ENCODE peak calls at places on chromosomes 13 and 19, in nine cellular contexts. One of them, this sample, is unnamed.

GRCh38 chr13:100646871-100647270 is 27.7 kb downstream of the TMTC4 start:
- DNase-seq in breast epithelium: no peak
- DNase-seq in omental fat pad: no peak
- DNase-seq in GM10248: no peak
- DNase-seq in tibial artery: no peak
- DNase-seq in A549: no peak
- DNase-seq in mucosa of descending colon: no peak
- DNase-seq in GM23338: no peak
- DNase-seq in upper lobe of left lung: no peak
- DNase-seq in this sample: no peak

GRCh38 chr19:20667281-20667680 is 5.9 kb upstream of the ZNF626 start:
- DNase-seq in GM23338: no peak
- DNase-seq in A549: no peak
- DNase-seq in omental fat pad: no peak
- DNase-seq in breast epithelium: no peak
- DNase-seq in upper lobe of left lung: no peak
- DNase-seq in mucosa of descending colon: no peak
- DNase-seq in tibial artery: no peak
- DNase-seq in GM10248: no peak
- DNase-seq in this sample: no peak

GRCh38 chr13:113448885-113449692 is 4.2 kb downstream of the ADPRHL1 start:
- DNase-seq in upper lobe of left lung: peak; percentile 59
- DNase-seq in breast epithelium: peak; percentile 71
- DNase-seq in GM23338: no peak
- DNase-seq in tibial artery: peak; percentile 55
- DNase-seq in A549: peak; percentile 96
- DNase-seq in omental fat pad: no peak
- DNase-seq in GM10248: no peak
- DNase-seq in mucosa of descending colon: peak; percentile 90
- DNase-seq in this sample: peak; percentile 69

GRCh38 chr19:46221981-46222610 is 7.4 kb upstream of the IGFL1 start:
- DNase-seq in GM23338: peak; percentile 78
- DNase-seq in GM10248: no peak
- DNase-seq in A549: peak; percentile 88
- DNase-seq in upper lobe of left lung: no peak
- DNase-seq in breast epithelium: peak; percentile 73
- DNase-seq in omental fat pad: peak; percentile 35
- DNase-seq in tibial artery: peak; percentile 82
- DNase-seq in mucosa of descending colon: no peak
- DNase-seq in this sample: peak; percentile 83

GRCh38 chr19:3039125-3039524 is 10.0 kb upstream of the TLE2 start:
- DNase-seq in mucosa of descending colon: no peak
- DNase-seq in tibial artery: no peak
- DNase-seq in GM10248: no peak
- DNase-seq in upper lobe of left lung: no peak
- DNase-seq in A549: no peak
- DNase-seq in GM23338: no peak
- DNase-seq in breast epithelium: no peak
- DNase-seq in omental fat pad: no peak
- DNase-seq in this sample: no peak

GRCh38 chr19:3292958-3293529 is 68.6 kb downstream of the CELF5 start:
- DNase-seq in GM10248: no peak
- DNase-seq in upper lobe of left lung: no peak
- DNase-seq in A549: no peak
- DNase-seq in tibial artery: no peak
- DNase-seq in GM23338: no peak
- DNase-seq in omental fat pad: no peak
- DNase-seq in breast epithelium: no peak
- DNase-seq in mucosa of descending colon: no peak
- DNase-seq in this sample: no peak

GRCh38 chr13:99015606-99016520 is 38.0 kb upstream of the DOCK9 start:
- DNase-seq in upper lobe of left lung: no peak
- DNase-seq in tibial artery: no peak
- DNase-seq in GM23338: no peak
- DNase-seq in mucosa of descending colon: no peak
- DNase-seq in A549: no peak
- DNase-seq in omental fat pad: no peak
- DNase-seq in GM10248: no peak
- DNase-seq in breast epithelium: no peak
- DNase-seq in this sample: no peak

GRCh38 chr19:9178901-9179300 is at the start of gene OR7D2:
- DNase-seq in breast epithelium: no peak
- DNase-seq in mucosa of descending colon: no peak
- DNase-seq in upper lobe of left lung: no peak
- DNase-seq in tibial artery: no peak
- DNase-seq in A549: no peak
- DNase-seq in omental fat pad: no peak
- DNase-seq in GM10248: no peak
- DNase-seq in GM23338: no peak
- DNase-seq in this sample: no peak

GRCh38 chr19:55484571-55485438 is at the start of gene NAT14:
- DNase-seq in mucosa of descending colon: peak; percentile 70
- DNase-seq in GM10248: peak; percentile 91
- DNase-seq in GM23338: peak; percentile 95
- DNase-seq in upper lobe of left lung: peak; percentile 94
- DNase-seq in A549: peak; percentile 77
- DNase-seq in tibial artery: no peak
- DNase-seq in omental fat pad: no peak
- DNase-seq in breast epithelium: no peak
- DNase-seq in this sample: peak; percentile 84

GRCh38 chr19:53553865-53554791 is 16.2 kb downstream of the ZNF331 start:
- DNase-seq in omental fat pad: peak; percentile 74
- DNase-seq in upper lobe of left lung: peak; percentile 97
- DNase-seq in breast epithelium: peak; percentile 77
- DNase-seq in A549: peak; percentile 42
- DNase-seq in mucosa of descending colon: peak; percentile 92
- DNase-seq in GM10248: peak; percentile 88
- DNase-seq in tibial artery: peak; percentile 95
- DNase-seq in GM23338: peak; percentile 78
- DNase-seq in this sample: no peak

GRCh38 chr13:62483774-62484173 is 1068.1 kb upstream of the PCDH20 start:
- DNase-seq in upper lobe of left lung: no peak
- DNase-seq in mucosa of descending colon: no peak
- DNase-seq in GM23338: peak; percentile 2
- DNase-seq in A549: no peak
- DNase-seq in tibial artery: no peak
- DNase-seq in omental fat pad: no peak
- DNase-seq in GM10248: no peak
- DNase-seq in breast epithelium: no peak
- DNase-seq in this sample: no peak

DNA sequence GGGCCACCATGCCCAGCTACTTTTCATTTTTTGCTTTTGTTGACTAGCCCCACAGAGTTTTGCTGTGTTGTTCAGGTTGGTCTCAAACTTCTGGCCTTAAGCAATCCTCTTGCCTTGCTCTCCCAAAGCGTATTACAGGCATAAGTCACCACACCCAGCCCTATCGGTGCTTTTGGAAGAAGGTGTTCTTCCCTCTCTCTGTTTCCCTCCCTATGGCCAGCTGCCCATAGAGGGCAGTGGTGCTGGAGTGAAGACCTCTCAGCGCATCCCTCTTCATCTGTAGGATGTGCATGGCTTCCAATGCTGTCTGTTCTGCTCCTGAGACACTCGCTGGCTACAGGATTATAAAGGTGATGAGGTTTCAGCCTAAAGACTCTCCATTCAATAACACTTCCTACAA is 1.3 kb upstream of the CD22 start:
- DNase-seq in upper lobe of left lung: no peak
- DNase-seq in tibial artery: no peak
- DNase-seq in A549: peak; percentile 56
- DNase-seq in GM10248: no peak
- DNase-seq in omental fat pad: no peak
- DNase-seq in GM23338: peak; percentile 63
- DNase-seq in breast epithelium: no peak
- DNase-seq in mucosa of descending colon: no peak
- DNase-seq in this sample: no peak
- TF ChIP-seq CTCF in upper lobe of left lung: no peak
- TF ChIP-seq CTCF in tibial artery: no peak
- TF ChIP-seq CTCF in A549: peak; percentile 30
- TF ChIP-seq CTCF in GM10248: peak; percentile 49
- TF ChIP-seq CTCF in omental fat pad: no peak
- TF ChIP-seq CTCF in GM23338: peak; percentile 58
- TF ChIP-seq CTCF in breast epithelium: no peak
- TF ChIP-seq CTCF in mucosa of descending colon: no peak
- TF ChIP-seq CTCF in this sample: peak; percentile 41

DNA sequence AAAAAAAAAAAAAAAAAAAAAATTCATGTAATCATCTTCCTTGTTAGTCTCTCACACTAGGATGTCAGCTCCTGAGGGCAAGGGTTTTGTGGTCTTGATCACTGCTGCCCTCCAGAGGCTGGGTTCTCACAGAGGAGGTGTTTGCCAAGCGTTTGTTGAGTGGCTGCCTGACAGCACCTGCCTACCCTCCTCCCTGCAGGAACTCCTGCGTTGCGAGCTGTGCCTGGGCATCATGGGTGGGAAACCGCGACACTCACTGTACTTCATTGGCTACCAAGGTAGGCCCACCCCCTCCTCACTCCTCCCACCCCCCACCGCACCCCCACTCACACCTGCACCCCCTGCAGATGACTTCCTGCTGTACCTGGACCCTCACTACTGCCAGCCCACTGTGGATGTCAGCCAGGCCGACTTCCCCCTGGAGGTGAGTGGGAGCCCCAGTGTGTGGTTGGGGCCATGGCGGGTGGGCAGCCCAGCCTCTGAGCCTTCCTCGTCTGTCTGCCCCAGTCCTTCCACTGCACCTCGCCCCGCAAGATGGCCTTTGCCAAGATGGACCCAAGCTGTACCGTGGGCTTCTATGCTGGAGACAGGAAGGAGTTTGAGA is 8.1 kb downstream of the ATG4D start:
- DNase-seq in breast epithelium: no peak
- DNase-seq in GM23338: peak; percentile 69
- DNase-seq in A549: peak; percentile 72
- DNase-seq in upper lobe of left lung: no peak
- DNase-seq in GM10248: no peak
- DNase-seq in tibial artery: no peak
- DNase-seq in mucosa of descending colon: no peak
- DNase-seq in omental fat pad: no peak
- DNase-seq in this sample: peak; percentile 20
- TF ChIP-seq CTCF in breast epithelium: no peak
- TF ChIP-seq CTCF in GM23338: peak; percentile 25
- TF ChIP-seq CTCF in A549: no peak
- TF ChIP-seq CTCF in upper lobe of left lung: no peak
- TF ChIP-seq CTCF in GM10248: no peak
- TF ChIP-seq CTCF in tibial artery: no peak
- TF ChIP-seq CTCF in mucosa of descending colon: no peak
- TF ChIP-seq CTCF in omental fat pad: no peak
- TF ChIP-seq CTCF in this sample: no peak

GRCh38 chr13:39676315-39676876 is 20.9 kb downstream of the COG6 start:
- DNase-seq in GM10248: peak; percentile 11
- DNase-seq in A549: peak; percentile 41
- DNase-seq in tibial artery: no peak
- DNase-seq in omental fat pad: no peak
- DNase-seq in GM23338: peak; percentile 77
- DNase-seq in upper lobe of left lung: no peak
- DNase-seq in breast epithelium: no peak
- DNase-seq in mucosa of descending colon: no peak
- DNase-seq in this sample: peak; percentile 16
- TF ChIP-seq CTCF in GM10248: peak; percentile 45
- TF ChIP-seq CTCF in A549: peak; percentile 41
- TF ChIP-seq CTCF in tibial artery: peak; percentile 34
- TF ChIP-seq CTCF in omental fat pad: no peak
- TF ChIP-seq CTCF in GM23338: peak; percentile 59
- TF ChIP-seq CTCF in upper lobe of left lung: peak; percentile 32
- TF ChIP-seq CTCF in breast epithelium: no peak
- TF ChIP-seq CTCF in mucosa of descending colon: no peak
- TF ChIP-seq CTCF in this sample: no peak

DNA sequence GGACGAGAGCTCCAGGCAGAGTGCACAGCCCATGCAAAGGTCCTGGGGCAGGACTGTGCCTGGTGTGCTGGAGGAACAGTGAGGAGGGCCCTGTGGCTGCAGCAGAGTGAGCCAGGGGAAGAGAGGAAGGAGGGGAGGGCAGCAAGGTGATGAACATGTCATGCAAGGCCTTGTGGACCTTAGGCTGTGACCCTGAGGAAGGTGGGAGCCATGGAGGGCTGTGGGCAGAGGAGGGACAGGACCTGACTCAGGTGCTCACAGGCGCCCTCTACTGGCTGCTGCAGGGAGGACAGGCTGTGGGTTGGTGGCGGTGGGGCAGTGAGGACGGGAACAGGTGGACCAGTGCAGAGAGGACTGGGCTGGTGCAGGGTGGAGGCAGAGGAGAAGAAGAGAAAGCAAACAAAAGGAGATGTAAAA is 170.3 kb downstream of the PTPRS start:
- DNase-seq in mucosa of descending colon: peak; percentile 52
- DNase-seq in GM23338: peak; percentile 60
- DNase-seq in A549: peak; percentile 37
- DNase-seq in omental fat pad: no peak
- DNase-seq in tibial artery: no peak
- DNase-seq in upper lobe of left lung: no peak
- DNase-seq in breast epithelium: no peak
- DNase-seq in GM10248: no peak
- DNase-seq in this sample: peak; percentile 26
- TF ChIP-seq CTCF in mucosa of descending colon: peak; percentile 27
- TF ChIP-seq CTCF in GM23338: peak; percentile 84
- TF ChIP-seq CTCF in A549: no peak
- TF ChIP-seq CTCF in omental fat pad: no peak
- TF ChIP-seq CTCF in tibial artery: peak; percentile 36
- TF ChIP-seq CTCF in upper lobe of left lung: peak; percentile 46
- TF ChIP-seq CTCF in breast epithelium: no peak
- TF ChIP-seq CTCF in GM10248: peak; percentile 58
- TF ChIP-seq CTCF in this sample: no peak

DNA sequence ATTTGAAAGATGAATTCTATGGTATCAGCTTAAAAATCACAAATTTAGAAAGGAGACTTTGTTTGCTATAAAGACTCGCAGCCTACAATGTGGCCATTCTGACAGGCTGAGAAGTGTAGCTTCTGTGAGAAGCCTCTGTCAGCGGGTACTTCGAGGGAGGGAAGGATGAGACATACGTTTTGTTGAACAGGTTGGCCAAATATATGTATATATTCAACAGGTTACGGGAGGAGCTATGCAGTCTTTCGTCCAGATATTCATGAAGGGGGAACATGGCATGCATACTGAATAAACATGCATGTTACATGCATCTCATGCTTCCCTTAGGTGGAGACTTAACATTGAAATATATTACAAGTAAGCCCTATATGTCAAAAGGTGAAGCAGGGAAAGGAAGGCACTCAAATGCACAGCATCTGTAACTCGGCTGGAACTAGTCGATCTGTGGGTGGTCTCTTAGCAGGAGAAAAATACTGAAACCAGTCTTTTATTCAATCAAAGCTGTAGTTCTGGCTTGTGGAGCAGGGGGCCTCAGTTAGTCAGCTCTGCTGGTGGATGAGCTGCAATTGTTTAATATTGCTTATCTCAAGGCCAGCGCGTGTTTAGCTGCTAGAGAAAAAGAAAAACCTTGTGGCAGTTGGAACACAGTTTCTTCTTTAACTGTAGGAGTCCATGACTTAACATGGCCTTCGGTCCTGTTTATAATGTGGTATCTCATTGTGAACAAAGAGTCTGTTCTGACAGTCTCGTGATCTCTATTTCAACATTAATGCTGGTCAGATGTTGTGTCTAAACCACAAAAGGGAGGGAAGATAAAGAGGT is 94.3 kb downstream of the FAM216B start:
- DNase-seq in GM10248: no peak
- DNase-seq in A549: no peak
- DNase-seq in GM23338: peak; percentile 91
- DNase-seq in mucosa of descending colon: no peak
- DNase-seq in upper lobe of left lung: no peak
- DNase-seq in breast epithelium: no peak
- DNase-seq in omental fat pad: no peak
- DNase-seq in tibial artery: no peak
- DNase-seq in this sample: no peak
- TF ChIP-seq CTCF in GM10248: no peak
- TF ChIP-seq CTCF in A549: no peak
- TF ChIP-seq CTCF in GM23338: peak; percentile 52
- TF ChIP-seq CTCF in mucosa of descending colon: no peak
- TF ChIP-seq CTCF in upper lobe of left lung: no peak
- TF ChIP-seq CTCF in breast epithelium: no peak
- TF ChIP-seq CTCF in omental fat pad: no peak
- TF ChIP-seq CTCF in tibial artery: no peak
- TF ChIP-seq CTCF in this sample: no peak